ENCODE peak calls at places on chromosomes 16 and 17, in four cellular contexts. One of them, this sample, is unnamed.
A peak's percentile ranks its signal among the peaks of the same experiment; 100 is the strongest.

GRCh38 chr17:79836952-79837887 is 2.0 kb downstream of the CBX4 start:
- DNase-seq in ovary: peak; percentile 56
- DNase-seq in sigmoid colon: peak; percentile 93
- DNase-seq in stomach: peak; percentile 96
- DNase-seq in this sample: peak; percentile 87

GRCh38 chr17:80035937-80036714 is at the start of gene CCDC40:
- DNase-seq in ovary: peak; percentile 85
- DNase-seq in sigmoid colon: peak; percentile 93
- DNase-seq in stomach: peak; percentile 87
- DNase-seq in this sample: peak; percentile 91

GRCh38 chr16:57092786-57093301 is 461 bp downstream of the CPNE2 start:
- DNase-seq in ovary: peak; percentile 65
- DNase-seq in sigmoid colon: no peak
- DNase-seq in stomach: peak; percentile 46
- DNase-seq in this sample: no peak

GRCh38 chr16:16144416-16144815 is 78.9 kb downstream of the ABCC6 start:
- DNase-seq in ovary: no peak
- DNase-seq in sigmoid colon: no peak
- DNase-seq in stomach: no peak
- DNase-seq in this sample: no peak

GRCh38 chr17:76092526-76093413 is 10.8 kb downstream of the EXOC7 start:
- DNase-seq in ovary: no peak
- DNase-seq in sigmoid colon: no peak
- DNase-seq in stomach: no peak
- DNase-seq in this sample: no peak

GRCh38 chr16:69131167-69131748 is 1.1 kb downstream of the CHTF8 start:
- DNase-seq in ovary: no peak
- DNase-seq in sigmoid colon: no peak
- DNase-seq in stomach: no peak
- DNase-seq in this sample: no peak

GRCh38 chr16:46836521-46837292 is 5.7 kb upstream of the C16orf87 start:
- DNase-seq in ovary: no peak
- DNase-seq in sigmoid colon: no peak
- DNase-seq in stomach: no peak
- DNase-seq in this sample: no peak

GRCh38 chr16:11875721-11876120 is 24.4 kb upstream of the RSL1D1 start:
- DNase-seq in ovary: no peak
- DNase-seq in sigmoid colon: no peak
- DNase-seq in stomach: no peak
- DNase-seq in this sample: no peak

GRCh38 chr17:78600181-78600651 is 23.0 kb upstream of the DNAH17 start:
- DNase-seq in ovary: no peak
- DNase-seq in sigmoid colon: no peak
- DNase-seq in stomach: no peak
- DNase-seq in this sample: no peak

GRCh38 chr16:88536971-88537751 is 33.0 kb upstream of the ZC3H18 start:
- DNase-seq in ovary: peak; percentile 44
- DNase-seq in sigmoid colon: no peak
- DNase-seq in stomach: no peak
- DNase-seq in this sample: no peak

GRCh38 chr17:81418710-81419332 is 23.6 kb downstream of the BAHCC1 start:
- DNase-seq in ovary: no peak
- DNase-seq in sigmoid colon: no peak
- DNase-seq in stomach: no peak
- DNase-seq in this sample: no peak

GRCh38 chr17:76252040-76252954 is 12.0 kb upstream of the RNF157 start:
- DNase-seq in ovary: no peak
- DNase-seq in sigmoid colon: peak; percentile 82
- DNase-seq in stomach: peak; percentile 65
- DNase-seq in this sample: no peak

DNA sequence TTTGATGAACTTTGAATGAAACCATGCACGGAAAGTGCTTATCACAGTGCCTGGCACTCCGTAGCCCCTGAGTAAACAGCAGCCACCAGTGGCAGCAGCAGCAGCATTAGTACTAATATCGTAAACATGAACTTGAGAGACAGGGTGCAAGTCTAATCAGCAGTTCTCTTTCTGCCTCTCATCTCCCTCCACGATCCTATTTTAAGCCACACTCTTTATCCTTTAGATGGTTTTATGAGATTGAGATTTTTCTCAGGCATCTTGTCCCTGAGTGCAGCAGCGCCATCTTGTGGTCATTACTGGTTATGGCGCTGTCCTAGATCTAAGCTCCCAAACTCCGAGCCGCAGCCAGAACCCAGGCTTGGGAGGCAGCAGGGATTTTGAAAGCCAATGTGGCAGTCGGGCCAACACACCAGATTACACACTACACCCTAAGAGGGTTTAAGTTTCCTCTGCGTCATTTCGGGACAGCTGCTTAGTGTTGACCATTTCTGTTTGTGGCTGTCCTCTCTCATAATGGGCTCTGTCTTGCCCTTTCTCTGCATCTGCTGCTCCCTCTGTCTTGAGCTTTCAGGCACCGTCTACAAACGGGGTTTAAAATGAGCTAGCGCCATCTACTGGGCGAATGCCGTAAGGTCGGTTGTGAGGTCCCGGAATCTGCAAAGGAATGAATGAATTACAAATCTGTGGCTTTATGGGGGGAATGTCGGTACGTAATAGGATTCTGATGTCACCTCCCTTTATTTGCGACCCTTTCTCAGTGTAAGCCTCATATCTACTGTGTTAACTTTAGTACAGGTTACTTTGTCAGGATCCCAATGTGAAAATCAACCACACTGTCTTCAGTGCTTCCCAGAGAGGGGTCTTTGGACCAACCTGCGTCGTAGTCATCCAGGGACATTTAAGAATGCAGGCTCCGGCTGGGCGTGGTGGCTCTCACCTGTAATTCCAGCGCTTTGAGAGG is 64.5 kb downstream of the CYLD start:
- DNase-seq in ovary: peak; percentile 83
- DNase-seq in sigmoid colon: peak; percentile 90
- DNase-seq in stomach: peak; percentile 91
- DNase-seq in this sample: peak; percentile 87
- TF ChIP-seq EP300 in ovary: no peak
- TF ChIP-seq EP300 in sigmoid colon: no peak
- TF ChIP-seq EP300 in stomach: no peak
- TF ChIP-seq EP300 in this sample: no peak

DNA sequence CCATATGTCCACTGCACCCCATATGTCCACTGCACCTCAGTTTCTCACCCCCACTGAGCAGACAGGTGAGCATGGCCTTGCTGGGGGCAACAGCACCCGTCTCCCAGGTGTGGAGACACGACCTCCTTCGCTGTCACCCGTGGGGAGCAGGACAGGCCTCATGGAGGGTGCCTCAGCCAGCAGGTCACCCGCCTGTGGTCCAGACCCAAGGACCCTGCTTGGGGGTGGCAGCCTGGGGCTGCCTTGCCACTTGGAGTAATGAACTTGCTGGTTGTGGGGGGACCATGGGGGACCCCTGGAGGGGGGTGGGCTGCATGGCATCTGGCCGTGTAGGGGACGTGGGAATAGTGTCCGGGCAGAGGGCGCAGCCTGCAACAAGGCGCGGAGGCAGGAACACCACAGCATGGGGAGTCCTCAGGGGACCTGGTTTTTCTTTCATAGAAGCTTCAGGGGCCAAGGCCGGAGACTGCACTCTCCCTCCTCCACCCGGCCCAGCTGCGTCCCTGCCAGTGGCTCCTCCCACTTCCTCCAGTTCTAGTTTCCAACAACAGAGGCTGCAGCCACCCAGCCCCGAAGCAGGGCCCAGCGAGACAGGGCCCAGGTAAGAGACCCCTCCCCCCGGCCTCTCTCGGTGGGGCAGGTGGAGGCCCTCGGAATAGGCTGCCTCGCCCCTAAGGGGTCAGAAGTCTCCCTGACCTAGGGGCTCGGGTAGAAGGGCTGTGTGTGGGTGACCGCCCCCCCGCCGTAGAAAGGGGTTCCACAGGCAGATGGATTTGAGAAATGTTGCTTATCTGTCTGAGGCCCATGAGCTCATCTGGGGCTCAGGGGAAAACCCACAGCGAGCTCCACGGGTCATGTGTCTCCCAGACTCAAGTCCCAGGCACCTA is at the start of gene NHLRC4:
- DNase-seq in ovary: peak; percentile 87
- DNase-seq in sigmoid colon: peak; percentile 90
- DNase-seq in stomach: peak; percentile 69
- DNase-seq in this sample: no peak
- TF ChIP-seq POLR2A in ovary: no peak
- TF ChIP-seq POLR2A in sigmoid colon: no peak
- TF ChIP-seq POLR2A in stomach: no peak
- TF ChIP-seq POLR2A in this sample: no peak

DNA sequence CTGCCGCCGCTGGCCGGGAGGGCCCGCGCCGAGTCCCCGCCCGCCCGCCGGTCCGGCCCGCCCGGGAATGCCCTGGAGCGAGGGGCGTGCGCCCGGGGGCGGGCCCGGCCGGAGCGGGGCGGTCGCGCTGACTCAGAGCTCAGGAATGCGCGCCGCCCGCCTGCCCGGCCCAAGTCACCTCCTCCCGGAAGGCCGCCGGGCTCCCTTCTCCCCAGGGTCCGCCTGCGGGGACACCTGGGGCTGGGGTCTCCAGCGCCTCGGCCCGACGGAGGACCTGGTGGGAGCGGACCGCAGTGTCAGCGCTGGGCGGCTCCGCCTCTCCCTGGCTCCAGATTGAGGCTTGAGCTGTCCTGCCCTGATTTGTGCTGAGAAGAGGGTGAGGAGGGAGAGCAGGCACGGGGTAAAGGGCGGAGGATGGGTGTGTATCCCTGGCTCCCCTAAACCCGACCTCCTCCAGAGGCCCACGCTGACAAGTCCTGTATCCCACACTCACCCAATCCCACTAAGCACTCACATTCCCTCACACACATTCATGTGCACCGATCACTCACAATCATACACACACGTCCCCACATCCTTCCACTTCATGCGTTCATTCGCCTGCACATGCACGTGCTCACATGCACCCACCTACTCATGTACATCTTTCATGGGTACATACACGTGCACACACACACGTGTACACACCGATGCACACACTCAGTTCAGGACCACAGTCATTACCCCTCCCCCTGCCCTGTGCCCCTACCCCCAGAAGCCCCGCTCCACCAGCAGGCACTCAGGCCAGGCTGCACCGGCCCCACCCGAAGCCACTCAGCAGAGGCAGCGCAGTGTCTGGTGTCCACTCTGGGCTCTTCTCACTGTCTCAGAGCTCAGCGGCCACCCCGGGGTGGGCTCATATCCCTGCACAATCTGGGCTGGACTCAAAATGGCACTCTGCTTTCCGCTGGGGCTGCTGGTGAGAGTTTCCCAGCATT is at the start of gene RHBDF1:
- DNase-seq in ovary: peak; percentile 71
- DNase-seq in sigmoid colon: peak; percentile 84
- DNase-seq in stomach: peak; percentile 69
- DNase-seq in this sample: no peak
- H3K27ac ChIP-seq in ovary: peak within 1 kb of the TSS; percentile 84
- H3K27ac ChIP-seq in sigmoid colon: peak within 1 kb of the TSS; percentile 94
- H3K27ac ChIP-seq in stomach: peak within 1 kb of the TSS; percentile 90
- H3K27ac ChIP-seq in this sample: peak within 1 kb of the TSS; percentile 92

DNA sequence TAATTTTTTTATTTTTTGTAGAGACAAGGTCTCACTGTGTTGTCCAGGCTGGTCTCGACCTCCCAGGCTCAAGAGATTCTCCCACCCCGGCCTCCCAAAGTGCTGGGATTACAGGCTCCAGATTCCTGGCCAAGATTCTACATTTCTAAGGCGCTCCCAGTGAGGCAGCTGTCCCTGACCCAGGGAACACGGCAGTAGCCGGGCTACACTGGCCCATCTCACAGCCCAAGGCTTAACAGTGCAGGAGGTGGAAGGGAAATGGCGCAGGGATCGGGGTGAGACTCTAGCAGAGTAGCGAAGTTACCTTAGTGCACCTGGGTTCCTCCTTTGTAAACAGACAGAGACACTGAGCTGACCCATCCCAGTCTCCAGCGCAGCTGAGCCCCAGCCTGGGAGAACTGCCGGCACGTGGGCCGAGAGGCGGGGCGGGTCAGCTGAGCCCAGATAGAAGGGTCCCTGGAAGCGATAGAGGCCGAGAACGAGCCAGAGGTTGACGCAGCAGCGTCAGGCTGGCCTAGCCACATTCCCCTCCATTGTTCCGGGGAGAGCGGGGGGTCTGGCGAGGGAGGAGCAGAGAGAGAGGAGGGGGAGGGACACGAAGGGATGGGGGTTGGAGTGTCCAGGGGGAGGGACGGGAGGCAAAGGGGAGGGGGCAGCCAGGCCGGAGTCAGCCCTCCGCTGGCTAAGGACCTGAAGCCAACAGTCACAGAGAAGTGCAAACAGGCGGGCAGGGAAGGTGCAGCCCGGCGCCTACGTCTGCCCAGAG is 2.5 kb downstream of the CARHSP1 start:
- DNase-seq in ovary: peak; percentile 81
- DNase-seq in sigmoid colon: peak; percentile 89
- DNase-seq in stomach: peak; percentile 49
- DNase-seq in this sample: no peak
- TF ChIP-seq EP300 in ovary: no peak
- TF ChIP-seq EP300 in sigmoid colon: no peak
- TF ChIP-seq EP300 in stomach: no peak
- TF ChIP-seq EP300 in this sample: no peak

DNA sequence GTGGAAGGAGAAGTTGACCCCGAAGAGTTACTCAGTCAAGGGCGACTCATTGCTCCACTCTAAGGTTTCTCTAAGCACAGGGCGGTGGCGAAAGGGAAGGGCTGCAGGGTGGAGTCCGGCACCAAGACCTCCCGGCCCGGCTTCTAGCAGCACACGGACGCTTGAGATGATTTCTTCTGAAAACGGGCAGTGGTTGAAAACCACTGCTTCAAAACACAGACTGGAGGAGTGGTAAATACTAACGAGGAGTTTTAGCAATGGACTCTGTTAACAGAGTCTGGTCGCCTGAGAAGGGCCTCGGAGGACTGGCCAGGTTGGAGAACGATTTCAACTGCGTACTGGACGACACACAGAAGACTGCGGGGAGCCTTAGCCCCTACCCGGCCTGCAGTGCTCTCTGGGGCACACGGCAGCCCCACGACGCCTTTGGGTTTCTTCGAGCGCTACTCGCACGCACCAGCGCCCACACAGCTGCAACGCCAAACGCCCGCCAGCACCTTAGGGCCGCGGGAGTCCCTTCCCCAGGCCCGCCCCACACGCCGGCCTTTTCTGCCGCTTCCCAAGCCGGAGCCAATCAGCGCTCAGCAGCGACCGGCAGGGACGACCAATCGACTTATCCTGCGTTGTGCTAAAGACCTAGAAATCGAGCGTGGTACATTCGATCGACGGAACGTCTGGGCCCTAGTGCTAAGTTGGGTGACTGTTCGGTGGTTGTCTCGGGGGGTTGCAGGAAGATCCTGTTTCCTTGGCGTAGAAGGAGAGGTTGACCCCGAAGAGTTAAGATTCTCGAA is 14.4 kb upstream of the CA4 start:
- DNase-seq in ovary: peak; percentile 77
- DNase-seq in sigmoid colon: peak; percentile 93
- DNase-seq in stomach: peak; percentile 91
- DNase-seq in this sample: peak; percentile 93
- TF ChIP-seq POLR2A in ovary: no peak
- TF ChIP-seq POLR2A in sigmoid colon: peak; percentile 15
- TF ChIP-seq POLR2A in stomach: no peak
- TF ChIP-seq POLR2A in this sample: no peak

GRCh38 chr16:67445913-67446907 is 15.3 kb downstream of the HSD11B2 start:
- DNase-seq in ovary: peak; percentile 84
- DNase-seq in sigmoid colon: no peak
- DNase-seq in stomach: peak; percentile 61
- DNase-seq in this sample: no peak
- H3K27ac ChIP-seq in ovary: peak overlapping the region; percentile 29
- H3K27ac ChIP-seq in sigmoid colon: peak overlapping the region; percentile 78
- H3K27ac ChIP-seq in stomach: peak overlapping the region; percentile 20
- H3K27ac ChIP-seq in this sample: no peak overlapping the region

GRCh38 chr17:59511726-59512125 is 53.7 kb upstream of the DHX40 start:
- DNase-seq in ovary: no peak
- DNase-seq in sigmoid colon: no peak
- DNase-seq in stomach: no peak
- DNase-seq in this sample: no peak
- TF ChIP-seq EP300 in ovary: no peak
- TF ChIP-seq EP300 in sigmoid colon: no peak
- TF ChIP-seq EP300 in stomach: no peak
- TF ChIP-seq EP300 in this sample: no peak

This sample was measured in suprapubic skin.